ENCODE peak calls at places on chromosomes 11 and 22, in four cellular contexts. C is germinal center, R is pancreas, L is brain microvascular endothelial cell. J is an unnamed sample.

GRCh38 chr11:75337195-75337654 is 14.2 kb downstream of the ARRB1 start:
- DNase-seq in R (no peak), L (peak), C (no peak), J (no peak)

GRCh38 chr22:27241430-27242110 is 560.0 kb downstream of the MN1 start:
- DNase-seq in L (no peak), C (no peak), R (peak), J (peak)

GRCh38 chr11:72013765-72014711 is 15.3 kb downstream of the IL18BP start:
- DNase-seq in C (no peak), L (no peak), R (peak), J (peak)

GRCh38 chr22:32776397-32776796 is 25.1 kb upstream of the TIMP3 start:
- DNase-seq in C (no peak), L (no peak), R (no peak), J (no peak)

GRCh38 chr11:121535122-121535796 is 82.5 kb upstream of the SORL1-AS1 start:
- DNase-seq in C (no peak), L (no peak), R (no peak), J (no peak)

GRCh38 chr11:120746836-120747609 is 235.5 kb downstream of the GRIK4 start:
- DNase-seq in L (no peak), R (no peak), C (no peak), J (no peak)

GRCh38 chr11:32529994-32530588 is 53.5 kb upstream of the EIF3M start:
- DNase-seq in C (no peak), L (no peak), R (no peak), J (no peak)

GRCh38 chr11:97912629-97913028 is 1108.1 kb upstream of the CNTN5 start:
- DNase-seq in C (no peak), L (no peak), R (no peak), J (no peak)

J was measured in aorta.